ENCODE peak calls at places on chromosomes 1 and 21, in seven cellular contexts. One of them, this sample, is unnamed.
A peak's percentile ranks its signal among the peaks of the same experiment; 100 is the strongest.

GRCh38 chr1:88661188-88661587 is 22.9 kb upstream of the PKN2 start:
- DNase-seq in SK-N-SH: no peak
- DNase-seq in neural progenitor cell: no peak
- DNase-seq in HCT116: no peak
- DNase-seq in PC-3: no peak
- DNase-seq in hepatocyte: no peak
- DNase-seq in GM23338: peak; percentile 17
- DNase-seq in this sample: no peak

GRCh38 chr1:12208764-12209494 is 20.9 kb upstream of the VPS13D start:
- DNase-seq in SK-N-SH: peak; percentile 88
- DNase-seq in neural progenitor cell: peak; percentile 89
- DNase-seq in HCT116: peak; percentile 68
- DNase-seq in PC-3: peak; percentile 87
- DNase-seq in hepatocyte: peak; percentile 90
- DNase-seq in GM23338: peak; percentile 94
- DNase-seq in this sample: peak; percentile 82

GRCh38 chr1:71964188-71964587 is 318.2 kb downstream of the NEGR1 start:
- DNase-seq in SK-N-SH: no peak
- DNase-seq in neural progenitor cell: no peak
- DNase-seq in HCT116: no peak
- DNase-seq in PC-3: peak; percentile 7
- DNase-seq in hepatocyte: peak; percentile 4
- DNase-seq in GM23338: peak; percentile 66
- DNase-seq in this sample: no peak

GRCh38 chr1:246907472-246907871 is 24.3 kb downstream of the AHCTF1 start:
- DNase-seq in SK-N-SH: peak; percentile 26
- DNase-seq in neural progenitor cell: peak; percentile 59
- DNase-seq in HCT116: peak; percentile 21
- DNase-seq in PC-3: peak; percentile 57
- DNase-seq in hepatocyte: peak; percentile 63
- DNase-seq in GM23338: peak; percentile 66
- DNase-seq in this sample: peak; percentile 51

GRCh38 chr1:157469715-157470114 is 82.6 kb downstream of the FCRL5 start:
- DNase-seq in SK-N-SH: no peak
- DNase-seq in neural progenitor cell: no peak
- DNase-seq in HCT116: no peak
- DNase-seq in PC-3: no peak
- DNase-seq in hepatocyte: no peak
- DNase-seq in GM23338: no peak
- DNase-seq in this sample: no peak

GRCh38 chr1:156499703-156500577 is 635 bp downstream of the MEF2D start:
- DNase-seq in SK-N-SH: peak; percentile 75
- DNase-seq in neural progenitor cell: peak; percentile 75
- DNase-seq in HCT116: no peak
- DNase-seq in PC-3: no peak
- DNase-seq in hepatocyte: peak; percentile 62
- DNase-seq in GM23338: peak; percentile 63
- DNase-seq in this sample: peak; percentile 49

GRCh38 chr1:235127774-235128452 is 724 bp downstream of the TOMM20 start:
- DNase-seq in SK-N-SH: no peak
- DNase-seq in neural progenitor cell: peak; percentile 7
- DNase-seq in HCT116: no peak
- DNase-seq in PC-3: no peak
- DNase-seq in hepatocyte: peak; percentile 35
- DNase-seq in GM23338: no peak
- DNase-seq in this sample: peak; percentile 54

GRCh38 chr1:208475449-208475848 is 231.3 kb upstream of the PLXNA2 start:
- DNase-seq in SK-N-SH: no peak
- DNase-seq in neural progenitor cell: no peak
- DNase-seq in HCT116: no peak
- DNase-seq in PC-3: peak; percentile 18
- DNase-seq in hepatocyte: peak; percentile 47
- DNase-seq in GM23338: no peak
- DNase-seq in this sample: no peak

GRCh38 chr1:33758698-33759097 is 105.2 kb upstream of the HMGB4 start:
- DNase-seq in SK-N-SH: no peak
- DNase-seq in neural progenitor cell: no peak
- DNase-seq in HCT116: no peak
- DNase-seq in PC-3: no peak
- DNase-seq in hepatocyte: no peak
- DNase-seq in GM23338: no peak
- DNase-seq in this sample: no peak

GRCh38 chr1:54259546-54259945 is 59.6 kb downstream of the MRPL37 start:
- DNase-seq in SK-N-SH: no peak
- DNase-seq in neural progenitor cell: no peak
- DNase-seq in HCT116: no peak
- DNase-seq in PC-3: no peak
- DNase-seq in hepatocyte: no peak
- DNase-seq in GM23338: no peak
- DNase-seq in this sample: no peak

GRCh38 chr1:86061660-86062059 is 94.9 kb downstream of the COL24A1 start:
- DNase-seq in SK-N-SH: no peak
- DNase-seq in neural progenitor cell: no peak
- DNase-seq in HCT116: no peak
- DNase-seq in PC-3: no peak
- DNase-seq in hepatocyte: no peak
- DNase-seq in GM23338: no peak
- DNase-seq in this sample: no peak

GRCh38 chr1:21217812-21218596 is 41.3 kb upstream of the EIF4G3 start:
- DNase-seq in SK-N-SH: peak; percentile 77
- DNase-seq in neural progenitor cell: peak; percentile 79
- DNase-seq in HCT116: no peak
- DNase-seq in PC-3: peak; percentile 40
- DNase-seq in hepatocyte: peak; percentile 46
- DNase-seq in GM23338: peak; percentile 91
- DNase-seq in this sample: peak; percentile 23

GRCh38 chr1:7591565-7591964 is 179.5 kb upstream of the VAMP3 start:
- DNase-seq in SK-N-SH: no peak
- DNase-seq in neural progenitor cell: no peak
- DNase-seq in HCT116: no peak
- DNase-seq in PC-3: no peak
- DNase-seq in hepatocyte: no peak
- DNase-seq in GM23338: no peak
- DNase-seq in this sample: no peak

GRCh38 chr1:207088731-207089626 is at the start of gene C4BPB:
- DNase-seq in SK-N-SH: no peak
- DNase-seq in neural progenitor cell: peak; percentile 9
- DNase-seq in HCT116: no peak
- DNase-seq in PC-3: peak; percentile 64
- DNase-seq in hepatocyte: peak; percentile 59
- DNase-seq in GM23338: no peak
- DNase-seq in this sample: no peak

GRCh38 chr1:216005916-216006315 is 417.3 kb downstream of the USH2A start:
- DNase-seq in SK-N-SH: no peak
- DNase-seq in neural progenitor cell: no peak
- DNase-seq in HCT116: no peak
- DNase-seq in PC-3: peak; percentile 67
- DNase-seq in hepatocyte: no peak
- DNase-seq in GM23338: no peak
- DNase-seq in this sample: no peak

GRCh38 chr1:89607888-89608626 is 24.9 kb upstream of the LRRC8C start:
- DNase-seq in SK-N-SH: no peak
- DNase-seq in neural progenitor cell: no peak
- DNase-seq in HCT116: no peak
- DNase-seq in PC-3: no peak
- DNase-seq in hepatocyte: no peak
- DNase-seq in GM23338: no peak
- DNase-seq in this sample: no peak

GRCh38 chr21:41321211-41321907 is 4.8 kb downstream of the FAM3B start:
- DNase-seq in SK-N-SH: no peak
- DNase-seq in neural progenitor cell: no peak
- DNase-seq in HCT116: no peak
- DNase-seq in PC-3: no peak
- DNase-seq in hepatocyte: no peak
- DNase-seq in GM23338: no peak
- DNase-seq in this sample: peak; percentile 95
- TF ChIP-seq CTCF in SK-N-SH: no peak
- TF ChIP-seq CTCF in neural progenitor cell: no peak
- TF ChIP-seq CTCF in HCT116: no peak
- TF ChIP-seq CTCF in PC-3: no peak
- TF ChIP-seq CTCF in hepatocyte: no peak
- TF ChIP-seq CTCF in GM23338: no peak
- TF ChIP-seq CTCF in this sample: peak; percentile 73

DNA sequence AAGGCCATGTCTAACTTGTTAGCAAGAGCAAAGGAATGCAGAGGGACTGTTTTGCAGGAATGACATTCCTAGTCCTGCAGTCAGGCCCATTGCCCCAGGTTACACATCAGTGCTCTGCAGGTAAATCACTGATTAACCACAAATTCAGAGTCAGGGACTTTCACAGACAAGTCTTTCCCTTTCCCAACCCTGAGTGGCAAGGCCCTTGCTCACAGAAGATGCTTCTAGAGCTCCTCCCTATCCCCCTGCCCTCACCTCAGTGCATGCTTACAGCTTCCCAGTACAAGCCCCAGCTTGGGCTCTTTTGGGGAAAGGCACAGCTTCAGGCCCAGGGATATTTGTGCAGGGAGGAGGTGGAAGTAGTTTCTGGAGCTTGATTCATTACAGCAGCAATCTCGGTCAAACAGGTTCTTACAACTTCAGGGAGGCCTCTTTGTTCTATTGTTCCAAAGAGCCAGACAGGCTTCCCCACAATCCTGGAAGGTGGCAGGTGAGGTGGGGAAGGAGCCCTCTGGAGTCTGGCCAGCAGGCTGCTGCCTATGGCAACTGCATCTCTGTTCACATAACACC is 53.9 kb downstream of the CASQ2 start:
- DNase-seq in SK-N-SH: no peak
- DNase-seq in neural progenitor cell: no peak
- DNase-seq in HCT116: no peak
- DNase-seq in PC-3: peak; percentile 97
- DNase-seq in hepatocyte: peak; percentile 71
- DNase-seq in GM23338: peak; percentile 45
- DNase-seq in this sample: no peak
- TF ChIP-seq EZH2phosphoT487 in SK-N-SH: no peak
- TF ChIP-seq EZH2phosphoT487 in neural progenitor cell: no peak
- TF ChIP-seq EZH2phosphoT487 in HCT116: no peak
- TF ChIP-seq EZH2phosphoT487 in PC-3: no peak
- TF ChIP-seq EZH2phosphoT487 in hepatocyte: no peak
- TF ChIP-seq EZH2phosphoT487 in GM23338: no peak
- TF ChIP-seq EZH2phosphoT487 in this sample: no peak

GRCh38 chr1:19737413-19737812 is 62.3 kb downstream of the TMCO4 start:
- DNase-seq in SK-N-SH: no peak
- DNase-seq in neural progenitor cell: no peak
- DNase-seq in HCT116: no peak
- DNase-seq in PC-3: peak; percentile 77
- DNase-seq in hepatocyte: peak; percentile 62
- DNase-seq in GM23338: no peak
- DNase-seq in this sample: no peak
- TF ChIP-seq CTCF in SK-N-SH: no peak
- TF ChIP-seq CTCF in neural progenitor cell: no peak
- TF ChIP-seq CTCF in HCT116: no peak
- TF ChIP-seq CTCF in PC-3: peak; percentile 63
- TF ChIP-seq CTCF in hepatocyte: peak; percentile 21
- TF ChIP-seq CTCF in GM23338: peak; percentile 26
- TF ChIP-seq CTCF in this sample: no peak

GRCh38 chr1:30661311-30661710 is 62.1 kb downstream of the MATN1 start:
- DNase-seq in SK-N-SH: no peak
- DNase-seq in neural progenitor cell: no peak
- DNase-seq in HCT116: no peak
- DNase-seq in PC-3: no peak
- DNase-seq in hepatocyte: no peak
- DNase-seq in GM23338: no peak
- DNase-seq in this sample: no peak
- TF ChIP-seq EZH2phosphoT487 in SK-N-SH: no peak
- TF ChIP-seq EZH2phosphoT487 in neural progenitor cell: no peak
- TF ChIP-seq EZH2phosphoT487 in HCT116: no peak
- TF ChIP-seq EZH2phosphoT487 in PC-3: no peak
- TF ChIP-seq EZH2phosphoT487 in hepatocyte: no peak
- TF ChIP-seq EZH2phosphoT487 in GM23338: no peak
- TF ChIP-seq EZH2phosphoT487 in this sample: no peak

GRCh38 chr1:41598325-41598724 is 113.8 kb upstream of the EDN2 start:
- DNase-seq in SK-N-SH: no peak
- DNase-seq in neural progenitor cell: no peak
- DNase-seq in HCT116: no peak
- DNase-seq in PC-3: no peak
- DNase-seq in hepatocyte: no peak
- DNase-seq in GM23338: no peak
- DNase-seq in this sample: no peak

DNA sequence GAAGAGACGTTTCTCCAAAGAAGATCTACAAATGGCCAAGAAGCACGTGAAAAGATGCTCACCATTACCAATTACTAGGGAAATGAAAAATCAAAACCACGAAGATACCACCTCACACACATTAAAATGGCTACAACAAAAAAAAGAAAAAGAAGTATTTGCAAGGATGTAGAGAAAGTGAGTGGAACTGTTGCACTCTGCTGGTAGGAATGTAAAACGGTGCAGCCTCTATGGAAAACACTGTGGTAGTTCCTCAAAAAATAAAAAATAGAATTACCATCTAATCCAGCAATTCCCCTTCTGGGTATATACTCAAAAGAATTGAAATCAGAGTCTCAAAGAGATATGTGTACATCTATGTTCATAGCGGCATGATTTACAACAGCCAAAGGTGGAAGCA is 115.4 kb upstream of the EDN2 start:
- DNase-seq in SK-N-SH: no peak
- DNase-seq in neural progenitor cell: no peak
- DNase-seq in HCT116: no peak
- DNase-seq in PC-3: peak; percentile 46
- DNase-seq in hepatocyte: no peak
- DNase-seq in GM23338: peak; percentile 66
- DNase-seq in this sample: no peak
- TF ChIP-seq CTCF in SK-N-SH: peak; percentile 64
- TF ChIP-seq CTCF in neural progenitor cell: peak; percentile 66
- TF ChIP-seq CTCF in HCT116: peak; percentile 79
- TF ChIP-seq CTCF in PC-3: peak; percentile 76
- TF ChIP-seq CTCF in hepatocyte: peak; percentile 52
- TF ChIP-seq CTCF in GM23338: peak; percentile 70
- TF ChIP-seq CTCF in this sample: no peak

DNA sequence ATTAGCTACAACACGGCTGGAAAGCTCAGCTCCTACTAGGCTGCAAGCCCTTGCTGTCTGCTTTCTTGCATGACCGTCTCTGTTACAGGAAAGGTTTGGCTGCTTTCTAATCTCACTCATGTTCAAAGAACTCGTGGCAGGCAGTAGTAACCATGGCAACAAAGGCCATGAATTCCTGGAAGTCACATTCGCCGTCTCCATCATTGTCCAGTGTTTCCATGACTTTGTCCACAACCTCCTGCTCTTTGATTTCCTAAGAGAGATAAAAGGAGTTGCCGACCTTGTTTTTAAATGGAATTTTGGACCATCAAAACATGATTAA is 5.7 kb downstream of the S100B start:
- DNase-seq in SK-N-SH: peak; percentile 66
- DNase-seq in neural progenitor cell: peak; percentile 66
- DNase-seq in HCT116: no peak
- DNase-seq in PC-3: no peak
- DNase-seq in hepatocyte: peak; percentile 79
- DNase-seq in GM23338: peak; percentile 22
- DNase-seq in this sample: no peak
- TF ChIP-seq EZH2phosphoT487 in SK-N-SH: no peak
- TF ChIP-seq EZH2phosphoT487 in neural progenitor cell: no peak
- TF ChIP-seq EZH2phosphoT487 in HCT116: no peak
- TF ChIP-seq EZH2phosphoT487 in PC-3: no peak
- TF ChIP-seq EZH2phosphoT487 in hepatocyte: no peak
- TF ChIP-seq EZH2phosphoT487 in GM23338: no peak
- TF ChIP-seq EZH2phosphoT487 in this sample: no peak